ENCODE peak calls at places on chromosome 11, in nine cellular contexts. Q is GM23248; H is colonic mucosa; L is tibial nerve; N is pancreas; X is psoas muscle; D is CD8-positive, alpha-beta T cell; Y is NT2/D1; U is aorta. K is an unnamed sample. For H3K9me3, the result is how much of the 10 kb centered on the place peaks cover.

GRCh38 chr11:97703815-97704214 is 1314.0 kb downstream of the JRKL start:
- DNase-seq in X (no peak), U (no peak), H (no peak), Q (no peak), Y (no peak), L (no peak), D (no peak), N (no peak), K (no peak)

GRCh38 chr11:79013509-79013908 is 427.3 kb downstream of the TENM4 start:
- DNase-seq in X (no peak), Y (no peak), L (no peak), H (no peak), D (no peak), U (no peak), Q (peak), N (no peak), K (no peak)

GRCh38 chr11:22466809-22467208 is 128.6 kb downstream of the SLC17A6 start:
- DNase-seq in X (peak), D (no peak), U (no peak), H (no peak), N (no peak), Y (no peak), L (no peak), Q (peak), K (no peak)

GRCh38 chr11:1219446-1219835 is 3.4 kb upstream of the MUC5B start:
- DNase-seq in D (no peak), L (no peak), Y (no peak), X (peak), H (no peak), U (peak), Q (no peak), N (no peak), K (no peak)

GRCh38 chr11:102111787-102112653 is 1.8 kb downstream of the YAP1 start:
- DNase-seq in D (no peak), Q (peak), N (peak), X (peak), L (peak), Y (no peak), U (no peak), H (peak), K (no peak)

GRCh38 chr11:75872887-75873416 is 57.9 kb downstream of the UVRAG start:
- DNase-seq in H (no peak), Y (no peak), U (no peak), L (no peak), N (no peak), D (no peak), Q (peak), X (no peak), K (no peak)

GRCh38 chr11:35281169-35281591 is 138.2 kb downstream of the SLC1A2 start:
- DNase-seq in Y (no peak), X (no peak), L (no peak), H (no peak), Q (peak), D (no peak), U (no peak), N (no peak), K (no peak)

GRCh38 chr11:117385471-117385870 is 57.8 kb downstream of the CEP164 start:
- DNase-seq in N (no peak), D (no peak), H (no peak), U (no peak), Q (no peak), Y (no peak), X (no peak), L (no peak), K (no peak)

GRCh38 chr11:38005597-38005996 is 1407.6 kb upstream of the RAG2 start:
- DNase-seq in L (no peak), N (no peak), Y (no peak), X (no peak), Q (no peak), H (no peak), D (no peak), U (no peak), K (no peak)

GRCh38 chr11:111334495-111335123 is 36.3 kb downstream of the POU2AF3 start:
- DNase-seq in X (no peak), D (no peak), Q (no peak), Y (no peak), H (peak), L (no peak), N (peak), U (no peak), K (no peak)

GRCh38 chr11:119889111-119889510 is 160.1 kb upstream of the NECTIN1 start:
- DNase-seq in H (no peak), Y (no peak), X (no peak), L (no peak), U (no peak), N (no peak), D (no peak), Q (no peak), K (no peak)

GRCh38 chr11:38990841-38991240 is 2392.8 kb upstream of the RAG2 start:
- DNase-seq in L (no peak), H (no peak), X (no peak), Q (no peak), N (no peak), U (no peak), D (no peak), Y (no peak), K (no peak)

GRCh38 chr11:83157755-83158473 is 983 bp downstream of the PCF11 start:
- DNase-seq in L (peak), Y (peak), Q (peak), H (peak), D (peak), N (peak), U (peak), X (peak), K (peak)

GRCh38 chr11:22670803-22671202 is 4.4 kb downstream of the GAS2 start:
- DNase-seq in Y (no peak), N (no peak), X (no peak), L (no peak), D (no peak), Q (peak), U (no peak), H (no peak), K (no peak)

GRCh38 chr11:87322570-87322969 is 284.8 kb downstream of the TMEM135 start:
- DNase-seq in H (no peak), Y (no peak), L (no peak), Q (no peak), N (no peak), X (no peak), U (no peak), D (no peak), K (no peak)

GRCh38 chr11:68106165-68106940 is 14.8 kb downstream of the CHKA start:
- DNase-seq in N (peak), U (no peak), Y (no peak), L (no peak), X (no peak), Q (no peak), D (no peak), H (peak), K (no peak)

GRCh38 chr11:74179234-74180126 is 8.4 kb downstream of the PPME1 start:
- DNase-seq in H (no peak), Y (no peak), N (no peak), X (no peak), L (no peak), D (no peak), U (no peak), Q (peak), K (no peak)

GRCh38 chr11:119427279-119427678 is 4.3 kb upstream of the THY1 start:
- DNase-seq in U (no peak), Q (peak), H (no peak), L (no peak), N (no peak), X (no peak), D (no peak), Y (no peak), K (no peak)

GRCh38 chr11:78789365-78789764 is 214.7 kb upstream of the NARS2 start:
- DNase-seq in Y (no peak), L (no peak), D (no peak), N (peak), H (peak), X (no peak), Q (no peak), U (no peak), K (no peak)

GRCh38 chr11:48127521-48128183 is 89.0 kb upstream of the OR4B1 start:
- DNase-seq in X (no peak), Q (no peak), H (no peak), L (no peak), Y (no peak), D (no peak), N (no peak), U (no peak), K (no peak)

GRCh38 chr11:102225689-102226562 is 91.4 kb upstream of the BIRC3 start:
- DNase-seq in D (no peak), H (no peak), Q (peak), X (no peak), L (no peak), Y (no peak), U (no peak), N (no peak), K (no peak)

GRCh38 chr11:86812981-86813380 is 12.6 kb downstream of the PRSS23 start:
- DNase-seq in H (no peak), N (no peak), Y (no peak), X (no peak), U (no peak), L (no peak), Q (no peak), D (no peak), K (no peak)

GRCh38 chr11:91396243-91397133 is 828.1 kb upstream of the FAT3 start:
- DNase-seq in N (no peak), L (no peak), X (no peak), D (no peak), U (no peak), Y (no peak), H (no peak), Q (no peak), K (no peak)

GRCh38 chr11:120789391-120789790 is 234.5 kb upstream of the TBCEL start:
- DNase-seq in X (no peak), N (no peak), U (no peak), Y (no peak), Q (no peak), L (no peak), H (no peak), D (no peak), K (no peak)

GRCh38 chr11:3855808-3856491 is 486 bp downstream of the STIM1 start:
- DNase-seq in L (no peak), D (peak), H (peak), N (peak), X (peak), Y (no peak), U (peak), Q (peak), K (peak)

GRCh38 chr11:126414615-126415014 is 59.1 kb downstream of the ST3GAL4 start:
- DNase-seq in D (no peak), U (peak), H (no peak), N (no peak), Q (peak), X (peak), Y (no peak), L (no peak), K (no peak)

GRCh38 chr11:65274734-65275682 is 13.2 kb downstream of the POLA2 start:
- DNase-seq in L (peak), N (peak), Q (peak), U (no peak), D (no peak), H (peak), X (peak), Y (no peak), K (peak)

DNA sequence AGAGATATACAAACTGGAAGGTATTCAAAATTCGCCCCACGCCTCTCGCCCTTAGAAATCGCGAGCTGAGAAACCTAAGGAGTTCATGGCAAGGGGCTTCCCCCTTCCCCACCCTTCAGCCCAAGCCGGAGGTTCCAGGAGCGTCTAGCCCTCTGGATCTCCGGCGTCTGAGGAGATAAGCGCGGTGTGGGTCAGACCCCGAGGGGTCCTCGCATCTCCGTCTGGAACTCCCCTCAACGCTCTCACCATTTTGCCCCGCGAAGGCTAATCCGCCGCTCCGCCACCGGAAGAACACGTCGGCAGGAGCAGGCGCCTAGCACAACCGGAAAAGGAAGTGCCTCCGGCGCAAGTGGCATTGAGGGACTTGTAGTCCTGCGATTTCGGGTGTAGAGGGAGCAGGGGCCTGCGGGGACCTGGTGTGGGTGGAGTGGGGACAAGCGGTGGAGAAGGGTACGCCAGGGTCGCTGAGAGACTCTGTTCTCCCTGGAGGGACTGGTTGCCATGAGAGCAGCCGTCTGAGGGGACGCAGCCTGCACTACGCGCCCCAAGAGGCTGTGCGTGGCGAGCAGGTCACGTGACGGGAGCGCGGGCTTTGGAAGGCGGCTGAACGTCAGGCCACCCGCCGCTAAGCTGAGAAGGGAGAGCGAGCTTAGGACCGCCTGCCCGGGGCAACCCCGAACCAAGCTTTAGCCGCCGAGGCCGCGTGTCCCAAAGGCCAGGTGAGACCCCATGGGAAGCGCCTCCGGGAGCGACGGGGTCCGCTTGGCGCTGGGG is at the start of the genes FEN1 and TMEM258:
- DNase-seq in Q (peak), L (peak), U (peak), N (peak), H (peak), Y (peak), D (peak), X (peak), K (peak)
- H3K4me3 ChIP-seq in Q (peak), L (peak), U (peak), N (peak), H (peak), Y (peak), D (peak), X (peak), K (peak)

GRCh38 chr11:43736502-43737193 is 56.1 kb downstream of the HSD17B12 start:
- DNase-seq in D (no peak), Q (peak), L (no peak), N (no peak), Y (no peak), U (no peak), H (no peak), X (no peak), K (no peak)
- H3K9me3 ChIP-seq in D (under half), Q (under half), L (under half), N (under half), Y (under half), U (under half), H (under half), X (under half), K (under half)

GRCh38 chr11:124769804-124770774 is 8.0 kb upstream of the ESAM start:
- DNase-seq in L (no peak), Q (peak), U (no peak), Y (no peak), N (no peak), X (no peak), H (no peak), D (no peak), K (no peak)

GRCh38 chr11:124766156-124766555 is 4.1 kb upstream of the ESAM start:
- DNase-seq in N (no peak), H (no peak), X (no peak), D (no peak), Y (no peak), L (no peak), U (no peak), Q (no peak), K (no peak)

GRCh38 chr11:124763156-124763947 is 1.3 kb upstream of the ESAM start:
- DNase-seq in U (peak), X (peak), L (peak), Q (peak), H (peak), Y (peak), D (peak), N (peak), K (peak)

GRCh38 chr11:124768914-124769313 is 6.8 kb upstream of the ESAM start:
- DNase-seq in Q (no peak), Y (no peak), U (no peak), H (peak), L (no peak), D (no peak), N (no peak), X (no peak), K (no peak)
- H3K4me3 ChIP-seq in Q (no peak), Y (no peak), U (no peak), H (no peak), L (no peak), D (no peak), N (no peak), X (no peak), K (no peak)

GRCh38 chr11:2351701-2352100 is 25.4 kb upstream of the CD81 start:
- DNase-seq in L (no peak), Y (no peak), H (no peak), Q (no peak), D (no peak), N (no peak), X (no peak), U (no peak), K (no peak)
- H3K9me3 ChIP-seq in L (under half), Y (half or more), H (under half), Q (under half), D (under half), N (under half), X (under half), U (under half), K (under half)

DNA sequence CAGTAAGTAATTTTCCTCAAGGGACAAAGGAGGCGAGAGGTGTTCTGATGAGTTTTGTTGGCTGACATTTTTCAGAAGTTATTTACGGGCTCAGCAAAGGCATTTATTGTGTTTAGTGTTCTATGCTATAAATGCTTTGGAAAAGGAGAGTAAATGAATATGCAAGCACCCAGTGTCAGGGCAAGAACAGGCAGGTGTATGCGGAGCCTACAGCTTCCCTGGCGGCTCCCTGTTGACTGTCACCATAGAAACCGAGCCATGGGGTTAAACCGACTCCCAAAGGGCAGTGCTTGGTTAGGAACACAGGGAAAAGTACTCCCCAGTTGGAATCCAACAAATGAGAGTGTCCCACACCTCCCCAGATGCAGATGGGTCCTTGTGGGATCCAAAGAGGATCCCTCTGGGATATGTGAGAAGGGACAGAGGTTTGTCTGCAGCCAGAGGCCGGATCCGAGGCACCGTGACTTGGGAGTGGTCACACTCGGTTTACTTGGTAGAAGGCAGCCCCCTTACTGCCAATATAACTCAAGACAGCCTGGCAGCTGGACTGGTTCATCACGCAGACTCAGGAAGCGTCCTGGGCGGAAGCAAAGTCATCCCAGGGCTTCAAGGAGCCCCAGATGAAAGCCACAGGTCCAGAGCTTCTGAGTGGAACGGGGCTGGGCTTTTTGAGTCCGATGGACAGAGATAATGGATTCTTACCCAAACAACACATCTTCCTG is 329.7 kb downstream of the CTTN start:
- DNase-seq in Q (no peak), Y (no peak), H (no peak), L (no peak), D (no peak), U (peak), N (no peak), X (peak), K (no peak)
- H3K4me3 ChIP-seq in Q (no peak), Y (no peak), H (no peak), L (no peak), D (no peak), U (no peak), N (no peak), X (no peak), K (no peak)

GRCh38 chr11:134674974-134675373 is 262.9 kb upstream of the B3GAT1 start:
- DNase-seq in X (no peak), D (no peak), H (no peak), Q (no peak), L (no peak), N (no peak), U (no peak), Y (no peak), K (no peak)
- H3K9me3 ChIP-seq in X (under half), D (under half), H (under half), Q (under half), L (under half), N (under half), U (under half), Y (under half), K (under half)

GRCh38 chr11:12007230-12007593 is 1.2 kb downstream of the DKK3 start:
- DNase-seq in D (no peak), Y (no peak), Q (no peak), N (no peak), L (no peak), X (no peak), H (no peak), U (no peak), K (no peak)

GRCh38 chr11:12007769-12008737 is at the start of gene DKK3:
- DNase-seq in N (no peak), Q (peak), X (no peak), U (peak), L (no peak), H (no peak), D (peak), Y (no peak), K (no peak)

GRCh38 chr11:12005061-12005460 is 3.4 kb downstream of the DKK3 start:
- DNase-seq in Q (no peak), D (no peak), N (no peak), U (no peak), X (no peak), H (no peak), L (no peak), Y (no peak), K (no peak)

GRCh38 chr11:12005476-12005875 is 3.0 kb downstream of the DKK3 start:
- DNase-seq in U (no peak), Y (no peak), Q (peak), D (no peak), L (no peak), X (no peak), N (no peak), H (no peak), K (no peak)

DNA sequence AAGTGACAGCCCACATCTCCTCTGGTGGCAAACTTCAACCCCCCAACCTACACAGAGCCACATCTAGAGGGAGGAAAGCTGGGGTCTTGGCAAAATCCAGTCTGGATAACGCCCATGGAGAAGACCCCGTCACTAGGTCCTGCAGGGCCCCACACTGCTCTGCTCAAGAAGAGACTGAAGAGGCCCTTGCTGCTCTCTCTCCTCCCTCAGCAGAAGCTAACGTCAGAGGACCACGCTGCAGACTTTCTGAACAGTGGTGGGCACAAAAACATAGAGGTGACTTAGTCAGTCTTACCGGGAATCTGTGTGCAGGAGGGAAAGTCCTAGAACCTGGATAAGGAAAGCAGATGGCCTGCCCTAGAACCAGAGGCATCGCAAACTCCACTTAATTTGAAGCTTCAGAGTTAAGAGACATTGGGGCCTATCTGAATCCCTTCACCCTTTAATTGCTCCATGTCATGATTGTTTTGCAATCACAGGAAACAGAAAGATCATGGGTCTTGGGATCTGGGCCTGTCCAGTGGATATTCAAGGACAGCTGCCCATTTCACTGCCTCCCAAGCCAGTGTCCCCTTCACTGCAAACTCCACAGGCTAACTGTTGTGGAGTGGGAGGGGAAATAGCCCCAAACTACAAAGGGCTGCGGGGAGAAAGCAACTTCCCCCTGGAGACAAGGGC is 1.7 kb downstream of the DKK3 start:
- DNase-seq in X (no peak), U (no peak), N (no peak), Q (no peak), D (no peak), Y (no peak), H (no peak), L (no peak), K (no peak)
- H3K4me3 ChIP-seq in X (no peak), U (no peak), N (no peak), Q (no peak), D (no peak), Y (no peak), H (no peak), L (peak), K (no peak)

GRCh38 chr11:114304065-114304464 is 7.9 kb downstream of the NNMT start:
- DNase-seq in Q (no peak), D (no peak), X (no peak), N (no peak), U (no peak), L (no peak), H (no peak), Y (no peak), K (no peak)
- H3K9me3 ChIP-seq in Q (under half), D (under half), X (under half), N (under half), U (under half), L (under half), H (under half), Y (under half), K (under half)

K was measured in lung.